ENCODE peak calls at places on chromosomes 13 and 19, in five cellular contexts. Y, E, R, J and O are unnamed samples.

GRCh38 chr19:18915639-18916038 is 3.5 kb downstream of the COPE start:
- DNase-seq in Y (no peak), J (peak), R (no peak), E (no peak), O (peak)

GRCh38 chr13:27969073-27969865 is at the start of gene CDX2:
- DNase-seq in E (no peak), R (no peak), J (no peak), Y (no peak), O (peak)

GRCh38 chr13:104593693-104594092 is 1527.5 kb upstream of the SLC10A2 start:
- DNase-seq in J (no peak), E (no peak), Y (no peak), R (no peak), O (no peak)

GRCh38 chr19:16296713-16297112 is 27.9 kb upstream of the KLF2 start:
- DNase-seq in E (no peak), Y (no peak), R (no peak), J (no peak), O (no peak)

GRCh38 chr19:512548-513365 is 5.5 kb downstream of the TPGS1 start:
- DNase-seq in R (no peak), Y (no peak), E (no peak), J (no peak), O (no peak)

GRCh38 chr19:33468361-33469170 is 53.0 kb downstream of the PEPD start:
- DNase-seq in E (no peak), J (peak), R (no peak), Y (peak), O (peak)

GRCh38 chr19:34316741-34317241 is 48.2 kb upstream of the GPI start:
- DNase-seq in E (no peak), R (no peak), J (peak), Y (no peak), O (no peak)

GRCh38 chr13:50255639-50256038 is 240.4 kb downstream of the KCNRG start:
- DNase-seq in Y (no peak), J (no peak), E (no peak), R (no peak), O (no peak)

GRCh38 chr13:30698023-30698422 is 37.3 kb upstream of the ALOX5AP start:
- DNase-seq in J (peak), E (no peak), R (no peak), Y (no peak), O (no peak)

GRCh38 chr19:39401549-39402416 is 4.9 kb upstream of the ZFP36 start:
- DNase-seq in J (peak), E (peak), R (peak), Y (peak), O (no peak)

DNA sequence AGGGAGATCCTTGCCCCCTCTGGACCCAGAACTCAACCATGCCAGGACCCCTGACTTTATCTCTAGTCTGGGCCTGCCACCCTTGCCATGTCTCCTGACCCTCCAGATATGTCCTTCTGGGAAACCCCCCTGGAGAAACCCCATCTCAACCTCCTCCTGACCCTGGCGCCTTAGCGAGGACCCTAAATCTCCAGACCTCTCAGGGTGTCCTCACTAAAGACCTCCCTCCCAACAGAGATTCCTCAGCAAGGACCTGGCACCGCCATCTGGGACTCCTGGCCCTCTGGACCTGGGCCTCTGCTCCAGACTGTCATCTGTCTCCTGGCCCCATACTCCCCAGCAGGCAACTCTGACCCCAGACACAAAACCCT is 1.3 kb downstream of the KCNK6 start:
- DNase-seq in J (no peak), Y (no peak), R (no peak), E (no peak), O (no peak)
- H3K27ac ChIP-seq in J (no peak), Y (peak), R (peak), E (no peak), O (no peak)

GRCh38 chr19:7988307-7988706 is 17.1 kb downstream of the ELAVL1 start:
- DNase-seq in E (no peak), Y (no peak), J (no peak), R (no peak), O (no peak)

GRCh38 chr19:7986321-7987083 is 18.9 kb downstream of the ELAVL1 start:
- DNase-seq in Y (no peak), R (no peak), E (no peak), J (peak), O (no peak)

GRCh38 chr19:7987084-7987768 is 18.2 kb downstream of the ELAVL1 start:
- DNase-seq in Y (no peak), E (no peak), R (no peak), J (no peak), O (no peak)

GRCh38 chr19:7992575-7992974 is 12.9 kb downstream of the ELAVL1 start:
- DNase-seq in R (no peak), E (no peak), J (no peak), Y (no peak), O (no peak)

DNA sequence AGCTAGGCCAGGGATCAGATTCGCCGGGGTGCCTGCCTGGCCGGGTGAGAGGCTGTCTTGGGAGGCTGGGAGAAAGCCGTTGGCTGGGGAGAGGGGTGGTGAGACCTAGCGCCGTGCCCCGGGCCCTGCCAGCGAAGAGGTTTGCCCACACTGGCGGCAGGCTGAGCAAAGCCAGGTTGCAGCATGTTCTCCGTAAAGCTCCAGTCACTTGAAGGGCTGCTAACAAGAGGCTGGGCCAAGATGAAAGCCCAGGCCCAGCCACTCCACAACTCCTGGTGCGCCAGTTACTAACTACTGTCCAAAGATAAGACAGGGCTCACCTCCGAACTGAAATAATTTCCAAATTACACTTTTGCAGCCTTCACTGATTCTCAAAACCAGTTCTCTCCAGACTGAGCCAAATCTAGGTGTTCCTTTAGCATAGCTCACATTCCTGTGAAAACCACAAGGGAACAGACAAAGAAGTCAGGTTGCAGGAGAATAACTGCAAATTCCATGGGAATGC is 16.3 kb downstream of the ELAVL1 start:
- DNase-seq in J (no peak), Y (no peak), R (no peak), E (no peak), O (no peak)
- H3K27ac ChIP-seq in J (no peak), Y (peak), R (no peak), E (no peak), O (no peak)

DNA sequence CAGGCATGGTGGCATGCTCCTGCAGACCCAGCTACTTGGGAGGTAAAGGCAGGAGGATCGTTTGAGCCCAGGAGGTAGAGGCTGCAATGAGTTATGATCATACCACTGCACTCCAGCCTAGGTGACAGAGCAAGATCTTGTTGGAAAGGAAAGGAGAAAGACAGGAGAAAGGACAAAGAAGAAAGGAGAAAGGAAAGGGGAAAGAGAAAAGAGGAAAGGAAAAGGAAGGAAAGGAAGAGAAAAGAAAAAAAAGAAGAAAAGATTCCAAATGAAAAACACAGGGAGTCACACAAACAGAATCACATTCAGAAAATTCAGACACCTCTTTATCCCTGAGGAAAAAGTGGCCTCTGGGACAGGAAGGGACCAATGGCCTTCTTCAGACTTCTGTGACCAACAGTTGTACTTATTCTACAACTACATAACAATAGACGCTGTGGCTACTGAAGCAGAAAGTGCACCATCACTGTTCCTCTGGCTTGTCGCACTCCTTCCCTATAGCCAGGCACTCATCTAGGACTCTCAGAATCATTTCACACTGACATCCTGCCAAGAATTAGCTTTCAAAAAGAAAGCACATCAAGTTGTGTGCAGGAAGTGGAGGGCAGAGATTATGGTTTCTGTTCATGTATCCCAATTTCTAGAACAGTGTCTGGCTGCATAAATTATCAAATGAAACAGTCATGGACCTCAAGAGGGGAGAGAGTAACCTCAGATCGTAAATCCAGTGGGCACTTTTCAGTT is 5.9 kb downstream of the MTMR6 start:
- DNase-seq in R (no peak), E (no peak), J (peak), Y (no peak), O (no peak)
- H3K27ac ChIP-seq in R (no peak), E (no peak), J (no peak), Y (no peak), O (no peak)

GRCh38 chr19:49491804-49492572 is 4.2 kb upstream of the RPS11 start:
- DNase-seq in R (no peak), E (no peak), Y (no peak), J (no peak), O (no peak)
- H3K27ac ChIP-seq in R (no peak), E (no peak), Y (no peak), J (no peak), O (no peak)